ENCODE peak calls at places on chromosomes 16 and 17, in seven cellular contexts. H is WTC11, C is heart left ventricle, M is IMR-90, P is Caco-2, A is progenitor cell of endocrine pancreas, S is uterus. R is an unnamed sample.
A peak's percentile ranks its signal among the peaks of the same experiment; 100 is the strongest.

GRCh38 chr17:48194097-48194550 is 86.6 kb downstream of the SNX11 start:
- DNase-seq in S (no peak), A (no peak), H (no peak), P (no peak), M (peak; percentile 47), C (no peak), R (no peak)

GRCh38 chr17:43418441-43419374 is 19.9 kb downstream of the ARL4D start:
- DNase-seq in S (peak; percentile 78), M (peak; percentile 92), P (no peak), C (peak; percentile 77), A (no peak), H (no peak), R (no peak)

GRCh38 chr17:71633391-71633849 is 487.4 kb upstream of the SOX9 start:
- DNase-seq in M (peak; percentile 92), H (no peak), P (peak; percentile 38), C (no peak), S (no peak), A (no peak), R (no peak)

GRCh38 chr17:63978266-63979200 is 5.8 kb upstream of the SCN4A start:
- DNase-seq in C (no peak), S (no peak), H (no peak), P (no peak), A (no peak), M (no peak), R (no peak)

GRCh38 chr17:80822700-80823410 is 168.8 kb upstream of the CHMP6 start:
- DNase-seq in C (no peak), A (no peak), P (peak; percentile 80), H (no peak), M (no peak), S (peak; percentile 70), R (no peak)

GRCh38 chr17:69198238-69198637 is 30.4 kb downstream of the ABCA10 start:
- DNase-seq in P (no peak), M (no peak), C (no peak), H (no peak), A (no peak), S (no peak), R (no peak)

GRCh38 chr17:68972119-68972704 is 17.0 kb upstream of the ABCA8 start:
- DNase-seq in C (no peak), A (no peak), H (no peak), S (no peak), M (peak; percentile 36), P (no peak), R (no peak)

GRCh38 chr17:43840814-43841213 is 6.2 kb upstream of the CD300LG start:
- DNase-seq in C (no peak), S (no peak), P (no peak), H (no peak), A (no peak), M (peak; percentile 16), R (no peak)

GRCh38 chr16:72201387-72201786 is 29.4 kb upstream of the PMFBP1 start:
- DNase-seq in C (no peak), S (no peak), P (no peak), H (no peak), M (no peak), A (no peak), R (no peak)

GRCh38 chr17:17999364-18000007 is 26.8 kb downstream of the DRC3 start:
- DNase-seq in A (no peak), H (no peak), M (peak; percentile 50), C (no peak), P (no peak), S (no peak), R (no peak)

GRCh38 chr17:17269926-17270773 is 10.9 kb downstream of the COPS3 start:
- DNase-seq in S (no peak), H (peak; percentile 50), P (no peak), M (no peak), A (no peak), C (no peak), R (no peak)

GRCh38 chr16:47779201-47780016 is 318.3 kb downstream of the PHKB start:
- DNase-seq in A (no peak), H (no peak), S (no peak), P (no peak), M (peak; percentile 28), C (no peak), R (no peak)

GRCh38 chr16:80683646-80684045 is 120.8 kb downstream of the CDYL2 start:
- DNase-seq in C (no peak), S (no peak), M (no peak), A (no peak), H (no peak), P (no peak), R (no peak)

GRCh38 chr17:34252890-34253525 is 2.1 kb upstream of the CCL2 start:
- DNase-seq in H (no peak), S (no peak), A (no peak), P (no peak), C (no peak), M (no peak), R (no peak)

GRCh38 chr17:50861822-50862528 is 4.2 kb downstream of the TOB1 start:
- DNase-seq in H (no peak), A (no peak), C (no peak), S (no peak), P (no peak), M (no peak), R (no peak)

GRCh38 chr16:75309156-75309555 is 57.7 kb upstream of the BCAR1 start:
- DNase-seq in M (no peak), S (no peak), C (no peak), H (no peak), P (no peak), A (no peak), R (no peak)

GRCh38 chr16:75306102-75306762 is 54.8 kb upstream of the BCAR1 start:
- DNase-seq in M (peak; percentile 47), A (no peak), C (no peak), H (no peak), P (peak; percentile 73), S (no peak), R (no peak)

GRCh38 chr16:75309899-75310430 is 58.5 kb upstream of the BCAR1 start:
- DNase-seq in C (no peak), M (no peak), P (peak; percentile 74), A (no peak), S (no peak), H (no peak), R (no peak)

GRCh38 chr16:75307506-75307905 is 56.1 kb upstream of the BCAR1 start:
- DNase-seq in C (no peak), S (no peak), A (no peak), P (no peak), H (no peak), M (no peak), R (no peak)

DNA sequence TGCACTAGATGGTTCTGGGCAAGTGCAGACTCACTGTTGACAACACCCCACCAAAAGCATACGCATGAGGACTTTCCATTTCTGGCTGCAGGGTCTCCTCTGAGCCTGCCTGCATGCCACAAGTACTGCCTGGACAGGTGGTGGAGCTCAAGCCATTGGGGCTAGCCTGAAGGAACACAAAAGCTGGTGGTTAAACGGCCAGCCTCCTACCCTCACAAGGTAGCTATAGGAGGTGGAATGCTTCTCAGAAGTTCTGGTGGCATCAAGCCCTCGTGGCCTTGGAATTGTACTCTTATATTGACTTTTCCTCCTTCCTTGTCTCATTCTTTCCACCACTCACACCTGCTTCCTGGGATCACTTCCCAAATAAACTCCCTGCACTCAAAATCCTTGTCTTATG is 56.6 kb upstream of the BCAR1 start:
- DNase-seq in H (no peak), S (no peak), M (no peak), C (no peak), A (no peak), P (no peak), R (no peak)
- TF ChIP-seq CTCF in H (no peak), S (no peak), M (no peak), C (no peak), A (no peak), P (no peak), R (no peak)

GRCh38 chr17:67944035-67944434 is 52.2 kb downstream of the C17orf58 start:
- DNase-seq in P (no peak), H (no peak), A (no peak), M (no peak), C (no peak), S (no peak), R (no peak)

GRCh38 chr17:67947325-67947813 is 48.9 kb downstream of the C17orf58 start:
- DNase-seq in A (no peak), C (no peak), H (no peak), M (no peak), S (no peak), P (no peak), R (no peak)

GRCh38 chr17:67942810-67943209 is 53.5 kb downstream of the C17orf58 start:
- DNase-seq in H (no peak), S (no peak), A (no peak), M (peak; percentile 8), P (no peak), C (no peak), R (no peak)
- TF ChIP-seq CTCF in H (no peak), S (peak; percentile 26), A (peak; percentile 47), M (peak; percentile 41), P (peak; percentile 18), C (peak; percentile 30), R (peak; percentile 61)

GRCh38 chr17:62627904-62628603 is 584 bp downstream of the MRC2 start:
- DNase-seq in P (no peak), A (no peak), C (peak; percentile 59), M (peak; percentile 74), H (no peak), S (peak; percentile 85), R (no peak)

GRCh38 chr17:62626719-62627218 is 701 bp upstream of the MRC2 start:
- DNase-seq in H (peak; percentile 84), P (no peak), S (peak; percentile 85), M (peak; percentile 90), A (peak; percentile 39), C (peak; percentile 78), R (peak; percentile 79)

GRCh38 chr17:62628845-62629555 is 1.5 kb downstream of the MRC2 start:
- DNase-seq in S (peak; percentile 55), H (no peak), P (no peak), M (peak; percentile 53), A (no peak), C (peak; percentile 47), R (no peak)

GRCh38 chr17:62625870-62626200 is 1.6 kb upstream of the MRC2 start:
- DNase-seq in H (no peak), A (no peak), P (no peak), M (no peak), S (no peak), C (no peak), R (no peak)

GRCh38 chr17:62627219-62627903 is at the start of gene MRC2:
- DNase-seq in P (no peak), S (peak; percentile 80), A (peak; percentile 39), H (peak; percentile 76), M (peak; percentile 82), C (peak; percentile 86), R (peak; percentile 80)
- TF ChIP-seq CTCF in P (no peak), S (no peak), A (peak; percentile 19), H (no peak), M (no peak), C (no peak), R (peak; percentile 25)

DNA sequence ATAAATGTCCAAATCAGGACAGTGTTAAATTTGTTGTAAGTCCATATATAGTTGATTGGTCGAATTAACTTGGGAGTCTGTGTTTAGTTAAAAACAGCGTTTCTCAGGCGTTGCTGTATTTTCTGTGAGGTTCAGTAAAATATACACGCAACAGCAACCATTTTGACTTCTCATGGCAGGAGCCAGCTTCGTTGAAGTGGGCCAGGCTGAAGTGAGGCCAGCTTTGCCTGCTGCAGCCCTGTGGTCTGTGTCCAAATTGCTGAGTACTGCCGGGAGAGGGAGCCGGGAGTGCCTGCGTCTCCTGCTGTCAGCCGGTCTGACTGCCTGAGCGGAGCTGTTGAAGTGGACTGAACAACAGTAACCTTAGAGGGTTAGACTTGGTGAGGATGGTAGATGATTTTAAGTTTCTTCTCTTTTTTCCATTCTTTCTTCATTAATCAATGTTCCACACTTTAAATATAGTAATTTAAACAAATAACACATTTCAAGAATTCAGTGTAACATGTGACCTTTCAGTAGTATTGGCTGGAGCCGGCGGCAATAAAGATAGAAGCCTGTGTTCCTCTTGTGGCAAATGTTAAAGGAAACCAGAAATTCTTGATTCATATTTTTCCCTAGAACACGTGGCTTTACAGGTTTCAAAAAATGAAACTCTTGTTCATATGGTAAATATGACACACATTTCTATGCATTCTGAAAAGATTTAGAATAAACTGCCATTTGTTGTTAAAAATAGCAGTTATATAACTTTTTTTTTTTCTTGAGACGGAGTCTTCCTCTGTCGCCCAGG is 37.0 kb upstream of the ZNF750 start:
- DNase-seq in S (peak; percentile 83), H (peak; percentile 41), C (peak; percentile 91), P (peak; percentile 83), M (peak; percentile 78), A (peak; percentile 38), R (no peak)
- TF ChIP-seq CTCF in S (peak; percentile 68), H (no peak), C (peak; percentile 53), P (peak; percentile 67), M (peak; percentile 59), A (peak; percentile 49), R (peak; percentile 63)

R was measured in type B pancreatic cell.